ENCODE peak calls at places on chromosomes 5 and 9, in ten cellular contexts. F is HCT116, X is cardiac muscle cell, Y is caudate nucleus, E is heart left ventricle, R is stomach, M is ovary, U is HepG2, J is small intestine, V is SJSA1. N is an unnamed sample.
A peak's percentile ranks its signal among the peaks of the same experiment; 100 is the strongest.

GRCh38 chr9:107635137-107635802 is 145.7 kb upstream of the KLF4 start:
- DNase-seq in V (no peak), R (no peak), U (no peak), J (no peak), M (no peak), Y (no peak), X (no peak), F (no peak), E (no peak), N (no peak)

GRCh38 chr9:106333487-106333886 is 529.5 kb upstream of the ZNF462 start:
- DNase-seq in M (no peak), Y (no peak), E (no peak), X (no peak), V (no peak), U (no peak), R (no peak), J (no peak), F (no peak), N (no peak)

GRCh38 chr5:143401846-143402463 is 1.5 kb downstream of the NR3C1 start:
- DNase-seq in Y (no peak), M (no peak), X (no peak), V (no peak), J (no peak), E (no peak), U (peak; percentile 13), R (no peak), F (no peak), N (no peak)

GRCh38 chr9:113956901-113957777 is 81.0 kb downstream of the ZNF618 start:
- DNase-seq in Y (no peak), E (no peak), F (no peak), V (no peak), R (no peak), U (no peak), M (no peak), X (no peak), J (no peak), N (no peak)

GRCh38 chr5:98904786-98905185 is 24.0 kb downstream of the CHD1 start:
- DNase-seq in U (no peak), V (no peak), M (no peak), R (no peak), E (no peak), J (peak; percentile 16), X (no peak), F (no peak), Y (no peak), N (no peak)

GRCh38 chr9:90421786-90422185 is 220.8 kb downstream of the DIRAS2 start:
- DNase-seq in V (no peak), R (no peak), M (no peak), E (no peak), F (no peak), U (no peak), X (no peak), J (no peak), Y (no peak), N (no peak)

GRCh38 chr9:107251756-107252322 is 31.2 kb upstream of the RAD23B start:
- DNase-seq in F (no peak), X (no peak), E (no peak), M (peak; percentile 30), J (peak; percentile 20), U (peak; percentile 97), R (peak; percentile 28), V (peak; percentile 49), Y (no peak), N (no peak)

GRCh38 chr5:128060644-128061388 is 22.8 kb upstream of the SLC12A2 start:
- DNase-seq in M (no peak), X (no peak), F (no peak), Y (no peak), V (no peak), R (no peak), U (no peak), E (no peak), J (no peak), N (no peak)

GRCh38 chr9:107389617-107390071 is 99.9 kb downstream of the KLF4 start:
- DNase-seq in M (no peak), R (peak; percentile 78), F (no peak), Y (no peak), E (peak; percentile 66), X (no peak), U (peak; percentile 65), V (no peak), J (peak; percentile 87), N (no peak)

GRCh38 chr9:133673260-133673658 is 37.1 kb downstream of the DBH start:
- DNase-seq in J (no peak), R (no peak), F (no peak), U (no peak), Y (no peak), M (no peak), V (no peak), X (peak; percentile 64), E (peak; percentile 67), N (no peak)

GRCh38 chr9:110016340-110016739 is 191.6 kb downstream of the C9orf152 start:
- DNase-seq in J (no peak), F (peak; percentile 63), V (peak; percentile 54), U (peak; percentile 18), X (no peak), R (no peak), M (no peak), Y (no peak), E (no peak), N (no peak)

GRCh38 chr5:164097747-164098146 is 592.3 kb downstream of the MAT2B start:
- DNase-seq in X (no peak), Y (no peak), U (no peak), R (no peak), F (no peak), E (no peak), J (no peak), V (no peak), M (no peak), N (no peak)

GRCh38 chr9:134488251-134488900 is 153.2 kb upstream of the COL5A1 start:
- DNase-seq in V (peak; percentile 31), U (no peak), R (no peak), Y (no peak), X (no peak), J (no peak), F (no peak), E (no peak), M (no peak), N (no peak)

GRCh38 chr5:83721878-83722779 is 1.5 kb upstream of the HAPLN1 start:
- DNase-seq in J (peak; percentile 50), U (peak; percentile 20), M (peak; percentile 53), E (peak; percentile 75), R (peak; percentile 49), F (peak; percentile 66), Y (peak; percentile 57), X (peak; percentile 87), V (peak; percentile 88), N (peak; percentile 85)
- H3K27ac ChIP-seq in J (peak overlapping the region; percentile 28), U (no peak overlapping the region), M (no peak overlapping the region), E (no peak overlapping the region), R (peak overlapping the region; percentile 46), F (peak overlapping the region; percentile 47), Y (no peak overlapping the region), X (peak overlapping the region; percentile 68), V (peak overlapping the region; percentile 76), N (peak overlapping the region; percentile 22)

GRCh38 chr9:86353591-86354047 is 591 bp downstream of the TUT7 start:
- DNase-seq in R (peak; percentile 60), Y (no peak), V (no peak), M (no peak), F (no peak), J (peak; percentile 80), U (peak; percentile 10), E (no peak), X (peak; percentile 53), N (no peak)
- H3K27ac ChIP-seq in R (peak overlapping the region; percentile 96), Y (peak overlapping the region; percentile 83), V (peak overlapping the region; percentile 75), M (peak overlapping the region; percentile 80), F (peak overlapping the region; percentile 82), J (peak overlapping the region; percentile 94), U (peak overlapping the region; percentile 85), E (peak overlapping the region; percentile 96), X (peak overlapping the region; percentile 84), N (peak overlapping the region; percentile 75)

DNA sequence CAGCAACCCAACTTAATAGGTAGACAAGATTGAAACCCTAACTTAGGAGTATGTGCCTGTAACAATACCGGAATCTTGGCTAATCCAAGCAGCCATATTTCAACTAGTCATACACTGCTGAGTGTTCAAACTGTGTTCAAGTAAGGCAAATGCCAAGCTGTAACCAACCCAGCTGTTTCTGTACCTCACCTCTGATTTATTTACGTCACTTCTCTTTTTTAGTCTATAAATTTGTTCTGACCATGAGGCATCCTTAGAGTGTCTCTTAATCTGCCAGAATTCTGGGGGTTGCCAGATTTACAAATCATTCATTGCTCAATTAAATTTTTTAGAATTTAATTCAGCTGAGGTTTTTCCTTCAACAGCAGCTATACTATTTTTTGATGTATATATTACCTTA is 723.2 kb downstream of the CDH18 start:
- DNase-seq in M (no peak), F (no peak), V (no peak), U (no peak), J (no peak), E (no peak), X (no peak), Y (no peak), R (no peak), N (no peak)
- H3K27ac ChIP-seq in M (no peak overlapping the region), F (no peak overlapping the region), V (no peak overlapping the region), U (no peak overlapping the region), J (no peak overlapping the region), E (no peak overlapping the region), X (no peak overlapping the region), Y (no peak overlapping the region), R (no peak overlapping the region), N (no peak overlapping the region)

GRCh38 chr9:87519415-87519989 is 21.8 kb downstream of the DAPK1 start:
- DNase-seq in R (no peak), M (no peak), E (no peak), F (no peak), Y (no peak), J (no peak), V (no peak), X (no peak), U (no peak), N (no peak)

GRCh38 chr9:87516931-87517300 is 19.2 kb downstream of the DAPK1 start:
- DNase-seq in E (no peak), J (no peak), V (no peak), R (no peak), Y (no peak), X (no peak), U (no peak), F (no peak), M (no peak), N (no peak)

GRCh38 chr9:87520172-87520683 is 22.6 kb downstream of the DAPK1 start:
- DNase-seq in U (no peak), J (no peak), F (no peak), E (no peak), V (no peak), X (no peak), R (no peak), Y (no peak), M (no peak), N (peak; percentile 41)

GRCh38 chr9:87517732-87518131 is 20.1 kb downstream of the DAPK1 start:
- DNase-seq in R (no peak), M (no peak), X (no peak), V (no peak), Y (no peak), F (no peak), J (no peak), U (no peak), E (no peak), N (no peak)

DNA sequence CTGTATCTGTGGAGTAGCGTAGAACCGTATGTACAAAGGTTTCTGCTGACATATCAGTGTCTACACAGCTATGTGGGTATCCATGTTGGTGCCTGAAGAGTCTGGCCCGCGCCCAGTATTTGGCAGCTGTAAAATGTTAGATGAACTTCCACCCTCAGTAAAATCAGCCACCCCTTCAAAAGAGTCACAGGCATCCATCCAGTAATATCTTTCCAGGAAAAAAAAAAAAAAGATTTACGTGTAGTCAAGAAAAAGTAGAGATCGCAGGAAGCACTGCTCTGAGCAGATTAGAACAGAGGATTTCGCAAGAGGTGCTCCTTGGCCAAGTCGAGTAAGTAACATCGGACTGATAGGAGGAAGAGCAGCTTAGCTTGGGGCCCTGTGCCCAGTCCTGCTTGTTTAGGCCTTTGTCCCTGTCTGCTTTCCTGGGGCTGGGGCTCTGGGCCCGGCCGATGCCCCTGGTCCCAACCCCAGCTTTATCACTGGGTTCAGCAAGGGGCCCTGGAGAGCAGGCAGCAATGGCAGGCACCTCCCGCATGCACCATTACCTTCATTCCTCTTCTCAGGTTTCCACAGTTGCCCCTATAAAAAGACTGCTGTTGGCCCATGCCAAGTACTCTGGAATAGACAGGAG is 21.2 kb downstream of the DAPK1 start:
- DNase-seq in R (peak; percentile 56), Y (no peak), U (no peak), J (peak; percentile 71), F (no peak), M (peak; percentile 72), E (no peak), X (no peak), V (no peak), N (no peak)
- H3K27ac ChIP-seq in R (peak overlapping the region; percentile 54), Y (no peak overlapping the region), U (no peak overlapping the region), J (no peak overlapping the region), F (no peak overlapping the region), M (peak overlapping the region; percentile 47), E (peak overlapping the region; percentile 71), X (no peak overlapping the region), V (no peak overlapping the region), N (no peak overlapping the region)